ENCODE peak calls at places on chromosomes 1 and 21, in six cellular contexts. One of them, this sample, is unnamed.

GRCh38 chr1:21868941-21869454 is 56.9 kb downstream of the LDLRAD2 start:
- DNase-seq in choroid plexus epithelial cell: no peak
- DNase-seq in natural killer cell: no peak
- DNase-seq in fibroblast of pulmonary artery: no peak
- DNase-seq in ovary: no peak
- DNase-seq in neural progenitor cell: no peak
- DNase-seq in this sample: no peak

GRCh38 chr1:14782741-14783591 is 184.5 kb downstream of the KAZN start:
- DNase-seq in choroid plexus epithelial cell: peak
- DNase-seq in natural killer cell: no peak
- DNase-seq in fibroblast of pulmonary artery: no peak
- DNase-seq in ovary: no peak
- DNase-seq in neural progenitor cell: no peak
- DNase-seq in this sample: no peak

GRCh38 chr1:171983584-171983983 is 142.3 kb downstream of the DNM3 start:
- DNase-seq in choroid plexus epithelial cell: peak
- DNase-seq in natural killer cell: no peak
- DNase-seq in fibroblast of pulmonary artery: peak
- DNase-seq in ovary: no peak
- DNase-seq in neural progenitor cell: no peak
- DNase-seq in this sample: no peak

GRCh38 chr1:171909711-171910110 is 68.4 kb downstream of the DNM3 start:
- DNase-seq in choroid plexus epithelial cell: no peak
- DNase-seq in natural killer cell: no peak
- DNase-seq in fibroblast of pulmonary artery: no peak
- DNase-seq in ovary: no peak
- DNase-seq in neural progenitor cell: no peak
- DNase-seq in this sample: no peak

GRCh38 chr1:41475859-41476567 is 8.5 kb downstream of the EDN2 start:
- DNase-seq in choroid plexus epithelial cell: no peak
- DNase-seq in natural killer cell: no peak
- DNase-seq in fibroblast of pulmonary artery: no peak
- DNase-seq in ovary: no peak
- DNase-seq in neural progenitor cell: no peak
- DNase-seq in this sample: no peak

GRCh38 chr21:15274701-15275255 is 210.0 kb upstream of the NRIP1 start:
- DNase-seq in choroid plexus epithelial cell: no peak
- DNase-seq in natural killer cell: no peak
- DNase-seq in fibroblast of pulmonary artery: no peak
- DNase-seq in ovary: no peak
- DNase-seq in neural progenitor cell: no peak
- DNase-seq in this sample: no peak

GRCh38 chr21:45539046-45539795 is 3.0 kb downstream of the SLC19A1 start:
- DNase-seq in choroid plexus epithelial cell: no peak
- DNase-seq in natural killer cell: peak
- DNase-seq in fibroblast of pulmonary artery: no peak
- DNase-seq in ovary: peak
- DNase-seq in neural progenitor cell: no peak
- DNase-seq in this sample: peak

GRCh38 chr1:22317231-22317919 is 134.3 kb upstream of the ZBTB40 start:
- DNase-seq in choroid plexus epithelial cell: peak
- DNase-seq in natural killer cell: no peak
- DNase-seq in fibroblast of pulmonary artery: peak
- DNase-seq in ovary: no peak
- DNase-seq in neural progenitor cell: peak
- DNase-seq in this sample: no peak

GRCh38 chr1:5345556-5345955 is 646.7 kb downstream of the NPHP4 start:
- DNase-seq in choroid plexus epithelial cell: no peak
- DNase-seq in natural killer cell: no peak
- DNase-seq in fibroblast of pulmonary artery: no peak
- DNase-seq in ovary: no peak
- DNase-seq in neural progenitor cell: no peak
- DNase-seq in this sample: no peak

GRCh38 chr1:30899577-30900389 is 8.8 kb downstream of the SDC3 start:
- DNase-seq in choroid plexus epithelial cell: no peak
- DNase-seq in natural killer cell: no peak
- DNase-seq in fibroblast of pulmonary artery: no peak
- DNase-seq in ovary: no peak
- DNase-seq in neural progenitor cell: no peak
- DNase-seq in this sample: peak

GRCh38 chr21:45516071-45516670 is 26.1 kb downstream of the SLC19A1 start:
- DNase-seq in choroid plexus epithelial cell: no peak
- DNase-seq in natural killer cell: no peak
- DNase-seq in fibroblast of pulmonary artery: no peak
- DNase-seq in ovary: peak
- DNase-seq in neural progenitor cell: no peak
- DNase-seq in this sample: peak

GRCh38 chr1:214453109-214453722 is 98.2 kb downstream of the PTPN14 start:
- DNase-seq in choroid plexus epithelial cell: peak
- DNase-seq in natural killer cell: no peak
- DNase-seq in fibroblast of pulmonary artery: peak
- DNase-seq in ovary: no peak
- DNase-seq in neural progenitor cell: no peak
- DNase-seq in this sample: no peak

GRCh38 chr21:15659768-15660423 is 69.9 kb upstream of the USP25 start:
- DNase-seq in choroid plexus epithelial cell: no peak
- DNase-seq in natural killer cell: no peak
- DNase-seq in fibroblast of pulmonary artery: no peak
- DNase-seq in ovary: no peak
- DNase-seq in neural progenitor cell: no peak
- DNase-seq in this sample: no peak

GRCh38 chr1:909861-910310 is 13.8 kb upstream of the SAMD11 start:
- DNase-seq in choroid plexus epithelial cell: no peak
- DNase-seq in natural killer cell: peak
- DNase-seq in fibroblast of pulmonary artery: no peak
- DNase-seq in ovary: no peak
- DNase-seq in neural progenitor cell: peak
- DNase-seq in this sample: no peak

GRCh38 chr1:100322436-100323211 is 29.7 kb upstream of the CDC14A start:
- DNase-seq in choroid plexus epithelial cell: peak
- DNase-seq in natural killer cell: no peak
- DNase-seq in fibroblast of pulmonary artery: peak
- DNase-seq in ovary: no peak
- DNase-seq in neural progenitor cell: no peak
- DNase-seq in this sample: no peak

GRCh38 chr1:83998205-83998598 is 730 bp downstream of the TTLL7 start:
- DNase-seq in choroid plexus epithelial cell: peak
- DNase-seq in natural killer cell: no peak
- DNase-seq in fibroblast of pulmonary artery: peak
- DNase-seq in ovary: no peak
- DNase-seq in neural progenitor cell: no peak
- DNase-seq in this sample: no peak

GRCh38 chr1:109804660-109805059 is 40.9 kb upstream of the EPS8L3 start:
- DNase-seq in choroid plexus epithelial cell: no peak
- DNase-seq in natural killer cell: no peak
- DNase-seq in fibroblast of pulmonary artery: no peak
- DNase-seq in ovary: no peak
- DNase-seq in neural progenitor cell: no peak
- DNase-seq in this sample: no peak

GRCh38 chr1:32759997-32760623 is 57.0 kb downstream of the YARS1 start:
- DNase-seq in choroid plexus epithelial cell: peak
- DNase-seq in natural killer cell: no peak
- DNase-seq in fibroblast of pulmonary artery: peak
- DNase-seq in ovary: peak
- DNase-seq in neural progenitor cell: peak
- DNase-seq in this sample: no peak

GRCh38 chr1:90707363-90707710 is 9.8 kb downstream of the BARHL2 start:
- DNase-seq in choroid plexus epithelial cell: peak
- DNase-seq in natural killer cell: no peak
- DNase-seq in fibroblast of pulmonary artery: peak
- DNase-seq in ovary: no peak
- DNase-seq in neural progenitor cell: peak
- DNase-seq in this sample: no peak

GRCh38 chr1:154404984-154405761 is at the start of gene IL6R:
- DNase-seq in choroid plexus epithelial cell: peak
- DNase-seq in natural killer cell: peak
- DNase-seq in fibroblast of pulmonary artery: peak
- DNase-seq in ovary: peak
- DNase-seq in neural progenitor cell: peak
- DNase-seq in this sample: peak
- TF ChIP-seq CTCF in choroid plexus epithelial cell: peak
- TF ChIP-seq CTCF in natural killer cell: no peak
- TF ChIP-seq CTCF in fibroblast of pulmonary artery: no peak
- TF ChIP-seq CTCF in ovary: peak
- TF ChIP-seq CTCF in neural progenitor cell: peak
- TF ChIP-seq CTCF in this sample: no peak

GRCh38 chr21:36710729-36711048 is 11.8 kb downstream of the SIM2 start:
- DNase-seq in choroid plexus epithelial cell: no peak
- DNase-seq in natural killer cell: no peak
- DNase-seq in fibroblast of pulmonary artery: no peak
- DNase-seq in ovary: no peak
- DNase-seq in neural progenitor cell: peak
- DNase-seq in this sample: no peak
- TF ChIP-seq CTCF in choroid plexus epithelial cell: no peak
- TF ChIP-seq CTCF in natural killer cell: no peak
- TF ChIP-seq CTCF in fibroblast of pulmonary artery: no peak
- TF ChIP-seq CTCF in ovary: no peak
- TF ChIP-seq CTCF in neural progenitor cell: no peak
- TF ChIP-seq CTCF in this sample: no peak

DNA sequence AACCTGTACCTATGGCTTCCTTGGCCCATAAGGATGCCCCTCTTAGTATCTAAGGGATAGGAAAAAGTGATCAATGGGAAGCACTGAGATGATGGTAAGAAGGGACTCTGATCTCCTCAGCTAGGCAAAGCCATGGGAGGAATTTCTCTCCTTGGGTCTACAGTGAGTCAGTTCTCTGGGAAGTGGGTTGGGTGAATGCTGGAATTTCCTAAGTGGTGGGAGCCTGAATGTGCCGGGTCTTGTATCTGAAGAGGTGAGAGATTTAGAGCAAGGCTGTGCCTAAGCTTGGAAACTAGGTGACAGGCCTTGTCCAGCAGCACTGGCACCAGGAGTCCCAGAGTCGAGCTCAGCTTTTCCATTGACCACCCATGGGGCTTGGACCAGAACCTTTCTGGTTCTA is 96.3 kb upstream of the SLC2A1 start:
- DNase-seq in choroid plexus epithelial cell: no peak
- DNase-seq in natural killer cell: no peak
- DNase-seq in fibroblast of pulmonary artery: no peak
- DNase-seq in ovary: no peak
- DNase-seq in neural progenitor cell: no peak
- DNase-seq in this sample: no peak
- TF ChIP-seq CTCF in choroid plexus epithelial cell: no peak
- TF ChIP-seq CTCF in natural killer cell: no peak
- TF ChIP-seq CTCF in fibroblast of pulmonary artery: no peak
- TF ChIP-seq CTCF in ovary: no peak
- TF ChIP-seq CTCF in neural progenitor cell: no peak
- TF ChIP-seq CTCF in this sample: no peak

GRCh38 chr1:37393173-37393572 is 81.2 kb upstream of the ZC3H12A start:
- DNase-seq in choroid plexus epithelial cell: no peak
- DNase-seq in natural killer cell: no peak
- DNase-seq in fibroblast of pulmonary artery: no peak
- DNase-seq in ovary: no peak
- DNase-seq in neural progenitor cell: no peak
- DNase-seq in this sample: no peak

GRCh38 chr1:37393585-37394120 is 80.7 kb upstream of the ZC3H12A start:
- DNase-seq in choroid plexus epithelial cell: no peak
- DNase-seq in natural killer cell: no peak
- DNase-seq in fibroblast of pulmonary artery: no peak
- DNase-seq in ovary: no peak
- DNase-seq in neural progenitor cell: no peak
- DNase-seq in this sample: no peak

GRCh38 chr1:37389327-37389726 is 85.1 kb upstream of the ZC3H12A start:
- DNase-seq in choroid plexus epithelial cell: no peak
- DNase-seq in natural killer cell: no peak
- DNase-seq in fibroblast of pulmonary artery: no peak
- DNase-seq in ovary: no peak
- DNase-seq in neural progenitor cell: no peak
- DNase-seq in this sample: no peak

GRCh38 chr1:37392051-37392450 is 82.3 kb upstream of the ZC3H12A start:
- DNase-seq in choroid plexus epithelial cell: no peak
- DNase-seq in natural killer cell: no peak
- DNase-seq in fibroblast of pulmonary artery: no peak
- DNase-seq in ovary: no peak
- DNase-seq in neural progenitor cell: peak
- DNase-seq in this sample: no peak

GRCh38 chr1:37391181-37391949 is 83.0 kb upstream of the ZC3H12A start:
- DNase-seq in choroid plexus epithelial cell: peak
- DNase-seq in natural killer cell: no peak
- DNase-seq in fibroblast of pulmonary artery: no peak
- DNase-seq in ovary: no peak
- DNase-seq in neural progenitor cell: peak
- DNase-seq in this sample: no peak
- TF ChIP-seq CTCF in choroid plexus epithelial cell: no peak
- TF ChIP-seq CTCF in natural killer cell: no peak
- TF ChIP-seq CTCF in fibroblast of pulmonary artery: no peak
- TF ChIP-seq CTCF in ovary: no peak
- TF ChIP-seq CTCF in neural progenitor cell: peak
- TF ChIP-seq CTCF in this sample: no peak

GRCh38 chr1:196425513-196425912 is 182.7 kb downstream of the KCNT2 start:
- DNase-seq in choroid plexus epithelial cell: peak
- DNase-seq in natural killer cell: no peak
- DNase-seq in fibroblast of pulmonary artery: no peak
- DNase-seq in ovary: no peak
- DNase-seq in neural progenitor cell: no peak
- DNase-seq in this sample: no peak
- TF ChIP-seq CTCF in choroid plexus epithelial cell: peak
- TF ChIP-seq CTCF in natural killer cell: no peak
- TF ChIP-seq CTCF in fibroblast of pulmonary artery: peak
- TF ChIP-seq CTCF in ovary: no peak
- TF ChIP-seq CTCF in neural progenitor cell: no peak
- TF ChIP-seq CTCF in this sample: no peak

GRCh38 chr1:160112370-160112769 is 3.2 kb upstream of the ATP1A2 start:
- DNase-seq in choroid plexus epithelial cell: peak
- DNase-seq in natural killer cell: no peak
- DNase-seq in fibroblast of pulmonary artery: no peak
- DNase-seq in ovary: peak
- DNase-seq in neural progenitor cell: no peak
- DNase-seq in this sample: no peak

GRCh38 chr1:160116277-160117147 is 953 bp downstream of the ATP1A2 start:
- DNase-seq in choroid plexus epithelial cell: peak
- DNase-seq in natural killer cell: no peak
- DNase-seq in fibroblast of pulmonary artery: peak
- DNase-seq in ovary: no peak
- DNase-seq in neural progenitor cell: no peak
- DNase-seq in this sample: no peak

GRCh38 chr1:160114085-160114484 is 1.5 kb upstream of the ATP1A2 start:
- DNase-seq in choroid plexus epithelial cell: no peak
- DNase-seq in natural killer cell: no peak
- DNase-seq in fibroblast of pulmonary artery: no peak
- DNase-seq in ovary: no peak
- DNase-seq in neural progenitor cell: peak
- DNase-seq in this sample: no peak

GRCh38 chr1:160115545-160116276 is at the start of gene ATP1A2:
- DNase-seq in choroid plexus epithelial cell: no peak
- DNase-seq in natural killer cell: no peak
- DNase-seq in fibroblast of pulmonary artery: no peak
- DNase-seq in ovary: peak
- DNase-seq in neural progenitor cell: peak
- DNase-seq in this sample: no peak

DNA sequence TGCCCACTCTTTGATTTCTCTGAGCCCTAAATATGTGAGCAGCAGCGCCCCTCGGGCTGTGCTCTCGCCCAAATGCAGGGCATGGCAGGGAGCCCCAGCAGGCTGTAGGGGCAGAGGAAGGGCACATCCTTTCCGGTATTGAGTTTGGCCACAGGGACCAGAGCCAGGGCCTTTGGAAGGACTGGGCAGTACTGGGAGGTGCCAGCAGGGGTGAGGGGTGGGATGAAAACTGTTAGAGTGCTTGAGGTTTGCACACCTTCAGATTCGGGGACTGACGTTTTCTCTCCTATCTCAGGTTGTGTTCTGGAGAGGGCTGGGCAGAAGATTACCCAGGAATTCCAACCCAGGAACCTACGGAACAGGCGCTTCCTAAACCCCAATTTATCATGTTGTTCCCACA is 2.2 kb upstream of the ATP1A2 start:
- DNase-seq in choroid plexus epithelial cell: no peak
- DNase-seq in natural killer cell: no peak
- DNase-seq in fibroblast of pulmonary artery: no peak
- DNase-seq in ovary: no peak
- DNase-seq in neural progenitor cell: no peak
- DNase-seq in this sample: no peak
- TF ChIP-seq CTCF in choroid plexus epithelial cell: peak
- TF ChIP-seq CTCF in natural killer cell: no peak
- TF ChIP-seq CTCF in fibroblast of pulmonary artery: no peak
- TF ChIP-seq CTCF in ovary: no peak
- TF ChIP-seq CTCF in neural progenitor cell: peak
- TF ChIP-seq CTCF in this sample: peak